ENCODE peak calls at places on chromosomes 3 and 15, in seven cellular contexts. D, V, E, Z, U, C and K are unnamed samples.
A peak's percentile ranks its signal among the peaks of the same experiment; 100 is the strongest.

GRCh38 chr15:23437146-23437545 is 9.9 kb downstream of the GOLGA6L2 start:
- DNase-seq in D (no peak), V (no peak), E (no peak), Z (no peak), U (no peak), C (no peak), K (no peak)

GRCh38 chr3:143443851-143444331 is 324.3 kb downstream of the CHST2 start:
- DNase-seq in D (peak; percentile 98), V (peak; percentile 26), E (no peak), Z (peak; percentile 88), U (peak; percentile 74), C (no peak), K (no peak)

GRCh38 chr15:64610257-64610919 is 150.0 kb downstream of the ZNF609 start:
- DNase-seq in D (no peak), V (no peak), E (no peak), Z (no peak), U (no peak), C (no peak), K (no peak)

GRCh38 chr3:184772667-184773272 is 39.2 kb upstream of the VPS8 start:
- DNase-seq in D (no peak), V (no peak), E (no peak), Z (no peak), U (no peak), C (no peak), K (no peak)

GRCh38 chr3:186849392-186849975 is 7.0 kb downstream of the ADIPOQ start:
- DNase-seq in D (peak; percentile 38), V (no peak), E (peak; percentile 59), Z (peak; percentile 67), U (peak; percentile 20), C (peak; percentile 31), K (no peak)

GRCh38 chr15:38127306-38127731 is 125.3 kb upstream of the SPRED1 start:
- DNase-seq in D (peak; percentile 19), V (no peak), E (no peak), Z (no peak), U (peak; percentile 94), C (no peak), K (peak; percentile 64)

GRCh38 chr3:141093971-141094401 is 42.8 kb downstream of the SPSB4 start:
- DNase-seq in D (no peak), V (peak; percentile 54), E (no peak), Z (no peak), U (no peak), C (no peak), K (peak; percentile 40)

GRCh38 chr3:62566022-62566557 is 192.7 kb upstream of the FEZF2 start:
- DNase-seq in D (no peak), V (no peak), E (no peak), Z (no peak), U (no peak), C (no peak), K (no peak)

GRCh38 chr3:66582721-66583141 is 81.9 kb upstream of the LRIG1 start:
- DNase-seq in D (no peak), V (peak; percentile 20), E (no peak), Z (no peak), U (peak; percentile 26), C (no peak), K (peak; percentile 27)

GRCh38 chr15:77503764-77504163 is 83.1 kb downstream of the HMG20A start:
- DNase-seq in D (no peak), V (no peak), E (no peak), Z (no peak), U (no peak), C (no peak), K (no peak)

GRCh38 chr3:182917134-182917533 is 63.2 kb downstream of the DCUN1D1 start:
- DNase-seq in D (no peak), V (no peak), E (no peak), Z (no peak), U (no peak), C (no peak), K (no peak)

GRCh38 chr3:125141596-125142417 is 70.7 kb downstream of the SLC12A8 start:
- DNase-seq in D (no peak), V (peak; percentile 65), E (peak; percentile 33), Z (peak; percentile 28), U (peak; percentile 16), C (peak; percentile 88), K (peak; percentile 86)

GRCh38 chr15:48722764-48723661 is 77.5 kb upstream of the FBN1 start:
- DNase-seq in D (peak; percentile 94), V (no peak), E (no peak), Z (no peak), U (no peak), C (no peak), K (no peak)

GRCh38 chr15:53831907-53832793 is 72.7 kb upstream of the WDR72 start:
- DNase-seq in D (no peak), V (no peak), E (no peak), Z (no peak), U (peak; percentile 15), C (peak; percentile 57), K (no peak)

GRCh38 chr15:40336129-40337122 is 4.3 kb downstream of the CCDC9B start:
- DNase-seq in D (no peak), V (no peak), E (peak; percentile 65), Z (peak; percentile 69), U (no peak), C (peak; percentile 81), K (peak; percentile 44)

GRCh38 chr15:101209285-101209821 is 42.5 kb downstream of the CHSY1 start:
- DNase-seq in D (no peak), V (no peak), E (no peak), Z (no peak), U (no peak), C (no peak), K (no peak)

GRCh38 chr15:101213570-101213969 is 38.3 kb downstream of the CHSY1 start:
- DNase-seq in D (no peak), V (no peak), E (no peak), Z (no peak), U (no peak), C (no peak), K (no peak)

GRCh38 chr15:101210466-101210865 is 41.4 kb downstream of the CHSY1 start:
- DNase-seq in D (peak; percentile 29), V (no peak), E (no peak), Z (no peak), U (no peak), C (no peak), K (no peak)

GRCh38 chr15:101210058-101210457 is 41.8 kb downstream of the CHSY1 start:
- DNase-seq in D (no peak), V (no peak), E (no peak), Z (no peak), U (no peak), C (no peak), K (no peak)

DNA sequence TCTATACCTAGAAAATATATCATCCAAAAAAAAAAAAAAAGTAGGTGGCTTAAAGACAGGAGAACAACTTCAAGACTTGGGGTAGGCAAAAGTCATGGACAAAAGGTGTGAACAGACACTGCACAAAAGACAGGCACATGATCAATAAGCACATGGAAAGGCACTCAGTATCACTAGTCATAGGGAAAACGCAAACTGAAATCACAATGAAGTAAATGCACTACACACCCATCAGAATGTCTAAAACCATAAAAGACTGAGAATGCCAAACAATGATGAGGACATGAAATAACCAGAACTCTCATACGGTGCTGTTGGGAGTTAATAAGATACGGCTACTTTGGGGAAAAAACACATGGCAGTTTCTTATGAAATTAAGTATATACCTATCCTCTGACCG is 40.0 kb downstream of the CHSY1 start:
- DNase-seq in D (no peak), V (no peak), E (no peak), Z (no peak), U (no peak), C (no peak), K (no peak)
- H3K4me1 ChIP-seq in D (peaks cover 10% of the 10 kb centered on the region), V (peaks cover 36% of the 10 kb centered on the region), E (peaks cover 42% of the 10 kb centered on the region), Z (peaks cover 16% of the 10 kb centered on the region), U (no peaks in the 10 kb centered on the region), C (peaks cover 10% of the 10 kb centered on the region), K (peaks cover 4% of the 10 kb centered on the region)

GRCh38 chr15:68311464-68311835 is 33.9 kb downstream of the FEM1B start:
- DNase-seq in D (no peak), V (no peak), E (no peak), Z (no peak), U (no peak), C (no peak), K (no peak)
- H3K36me3 ChIP-seq in D (peaks cover 4% of the 10 kb centered on the region), V (no peaks in the 10 kb centered on the region), E (no peaks in the 10 kb centered on the region), Z (no peaks in the 10 kb centered on the region), U (no peaks in the 10 kb centered on the region), C (no peaks in the 10 kb centered on the region), K (no peaks in the 10 kb centered on the region)

GRCh38 chr3:31546152-31546551 is 13.4 kb downstream of the STT3B start:
- DNase-seq in D (peak; percentile 32), V (no peak), E (peak; percentile 33), Z (no peak), U (no peak), C (no peak), K (no peak)

GRCh38 chr3:31542246-31542645 is 9.5 kb downstream of the STT3B start:
- DNase-seq in D (no peak), V (no peak), E (no peak), Z (no peak), U (no peak), C (no peak), K (no peak)

GRCh38 chr3:31543375-31543774 is 10.7 kb downstream of the STT3B start:
- DNase-seq in D (peak; percentile 17), V (no peak), E (no peak), Z (no peak), U (no peak), C (no peak), K (no peak)

GRCh38 chr3:31546725-31547124 is 14.0 kb downstream of the STT3B start:
- DNase-seq in D (no peak), V (no peak), E (no peak), Z (no peak), U (no peak), C (no peak), K (no peak)

GRCh38 chr3:31544634-31545033 is 11.9 kb downstream of the STT3B start:
- DNase-seq in D (no peak), V (peak; percentile 24), E (peak; percentile 39), Z (no peak), U (no peak), C (no peak), K (no peak)
- H3K4me1 ChIP-seq in D (peaks cover 6% of the 10 kb centered on the region), V (peaks cover 53% of the 10 kb centered on the region), E (peaks cover 14% of the 10 kb centered on the region), Z (peaks cover 17% of the 10 kb centered on the region), U (peaks cover 6% of the 10 kb centered on the region), C (peaks cover 6% of the 10 kb centered on the region), K (peaks cover 3% of the 10 kb centered on the region)

DNA sequence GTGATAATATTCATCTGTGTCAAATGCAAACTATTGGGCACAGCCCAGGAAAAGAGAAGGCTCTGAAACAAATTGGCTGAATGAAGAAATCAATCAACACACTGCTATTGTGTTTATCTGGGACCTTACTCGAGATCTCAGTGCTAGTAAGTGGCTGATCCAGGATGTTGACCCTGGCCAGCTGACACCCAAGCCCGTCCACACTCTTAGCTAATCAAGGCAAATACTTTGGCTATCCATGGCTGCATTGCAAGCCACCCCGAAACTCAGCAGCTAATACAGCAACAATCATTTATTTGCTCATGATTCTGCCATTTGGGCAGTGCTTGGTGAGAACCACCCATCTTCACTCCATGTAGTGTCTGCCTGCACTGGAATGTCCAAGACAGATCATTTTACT is 74.1 kb upstream of the UBE3A start:
- DNase-seq in D (no peak), V (no peak), E (no peak), Z (no peak), U (no peak), C (no peak), K (no peak)
- H3K36me3 ChIP-seq in D (no peaks in the 10 kb centered on the region), V (no peaks in the 10 kb centered on the region), E (no peaks in the 10 kb centered on the region), Z (no peaks in the 10 kb centered on the region), U (no peaks in the 10 kb centered on the region), C (no peaks in the 10 kb centered on the region), K (no peaks in the 10 kb centered on the region)

GRCh38 chr15:56035166-56035565 is 41.8 kb upstream of the NEDD4 start:
- DNase-seq in D (no peak), V (no peak), E (no peak), Z (no peak), U (no peak), C (no peak), K (no peak)
- H3K4me1 ChIP-seq in D (peaks cover 8% of the 10 kb centered on the region), V (no peaks in the 10 kb centered on the region), E (no peaks in the 10 kb centered on the region), Z (peaks cover 8% of the 10 kb centered on the region), U (peaks cover 2% of the 10 kb centered on the region), C (no peaks in the 10 kb centered on the region), K (no peaks in the 10 kb centered on the region)